ENCODE peak calls at places on chromosomes 2 and 18, in seven cellular contexts. A is caudate nucleus; L is activated T-cell treated with anti-CD3 and anti-CD28 coated beads for 48 hours; D is CD4-positive, alpha-beta T cell; U is GF-D8; F is astrocyte; V is pancreas. Z is an unnamed sample.

GRCh38 chr2:172772637-172773036 is 37.0 kb downstream of the RAPGEF4 start:
- DNase-seq in A (no peak), L (no peak), D (no peak), U (no peak), F (peak), V (no peak), Z (no peak)

GRCh38 chr2:30325542-30326328 is 94.4 kb downstream of the LBH start:
- DNase-seq in A (no peak), L (no peak), D (no peak), U (no peak), F (no peak), V (no peak), Z (no peak)

GRCh38 chr2:199459286-199460100 is 1.8 kb upstream of the SATB2 start:
- DNase-seq in A (peak), L (no peak), D (peak), U (peak), F (peak), V (peak), Z (peak)

GRCh38 chr2:177283871-177284270 is 19.3 kb upstream of the NFE2L2 start:
- DNase-seq in A (no peak), L (no peak), D (no peak), U (no peak), F (no peak), V (no peak), Z (no peak)

GRCh38 chr2:88739985-88740600 is 48.6 kb downstream of the RPIA start:
- DNase-seq in A (peak), L (peak), D (peak), U (peak), F (peak), V (peak), Z (peak)

GRCh38 chr18:49544362-49544761 is 17.5 kb upstream of the LIPG start:
- DNase-seq in A (no peak), L (no peak), D (no peak), U (no peak), F (no peak), V (no peak), Z (no peak)

GRCh38 chr2:67448648-67449047 is 51.5 kb downstream of the ETAA1 start:
- DNase-seq in A (no peak), L (no peak), D (no peak), U (no peak), F (no peak), V (no peak), Z (no peak)

GRCh38 chr2:44170337-44170736 is 1.7 kb downstream of the PPM1B start:
- DNase-seq in A (no peak), L (no peak), D (no peak), U (peak), F (peak), V (no peak), Z (no peak)

GRCh38 chr18:2889761-2890192 is 43.0 kb downstream of the EMILIN2 start:
- DNase-seq in A (no peak), L (no peak), D (no peak), U (no peak), F (peak), V (no peak), Z (no peak)